ENCODE peak calls at places on chromosomes 7 and 10, in seven cellular contexts. M is GM13977, H is NCI-H2081 treated with DMSO at 0.1 percent for 48 hours, Q is fibroblast of the aortic adventitia, T is iPS DF 6.9, Z is fibroblast of mammary gland, F is NCI-H526. U is an unnamed sample.

GRCh38 chr10:23891301-23891700 is 317.6 kb upstream of the KIAA1217 start:
- DNase-seq in T (no peak), F (no peak), M (no peak), H (no peak), Q (no peak), Z (no peak), U (no peak)

GRCh38 chr10:89428873-89429272 is 14.5 kb downstream of the IFIT5 start:
- DNase-seq in M (no peak), F (no peak), Z (peak), H (no peak), T (no peak), Q (no peak), U (peak)

GRCh38 chr10:117546630-117547300 is 4.2 kb downstream of the EMX2 start:
- DNase-seq in Z (no peak), F (no peak), H (no peak), M (no peak), T (no peak), Q (no peak), U (peak)

GRCh38 chr10:35789996-35790395 is 147.9 kb upstream of the FZD8 start:
- DNase-seq in H (no peak), F (no peak), Z (peak), T (no peak), Q (peak), M (no peak), U (peak)

GRCh38 chr10:91597397-91597881 is 35.4 kb downstream of the PPP1R3C start:
- DNase-seq in H (no peak), F (no peak), M (no peak), T (no peak), Q (peak), Z (no peak), U (no peak)

GRCh38 chr7:17624379-17624778 is 315.9 kb downstream of the SNX13 start:
- DNase-seq in M (no peak), H (no peak), Z (no peak), T (no peak), F (no peak), Q (peak), U (no peak)

GRCh38 chr7:95929710-95930295 is 157.4 kb downstream of the DYNC1I1 start:
- DNase-seq in Q (no peak), F (no peak), Z (no peak), H (no peak), T (no peak), M (no peak), U (no peak)

GRCh38 chr10:109773818-109774440 is 149.4 kb downstream of the XPNPEP1 start:
- DNase-seq in F (no peak), T (no peak), Z (peak), M (peak), H (no peak), Q (peak), U (peak)

GRCh38 chr7:3117488-3118228 is 74.0 kb upstream of the CARD11 start:
- DNase-seq in H (no peak), M (no peak), Q (no peak), F (no peak), Z (no peak), T (no peak), U (no peak)

GRCh38 chr7:102914585-102914984 is 1.8 kb downstream of the LRRC17 start:
- DNase-seq in H (no peak), Z (peak), M (no peak), F (no peak), Q (peak), T (no peak), U (peak)

GRCh38 chr7:82017334-82017943 is 247.6 kb upstream of the HGF start:
- DNase-seq in H (no peak), M (no peak), F (peak), T (no peak), Z (peak), Q (peak), U (peak)

GRCh38 chr10:71262817-71263216 is 50.4 kb downstream of the UNC5B start:
- DNase-seq in M (no peak), H (no peak), Z (no peak), Q (no peak), F (no peak), T (no peak), U (no peak)

GRCh38 chr7:68542831-68543230 is 1055.4 kb upstream of the AUTS2 start:
- DNase-seq in Q (no peak), H (no peak), M (no peak), T (no peak), F (no peak), Z (no peak), U (no peak)

GRCh38 chr10:119680668-119681070 is 29.5 kb downstream of the BAG3 start:
- DNase-seq in F (no peak), Z (peak), T (no peak), Q (peak), M (no peak), H (no peak), U (no peak)

GRCh38 chr10:102644646-102645387 is 538 bp downstream of the TRIM8 start:
- DNase-seq in H (peak), F (peak), Z (peak), T (no peak), M (peak), Q (peak), U (peak)

GRCh38 chr10:119521443-119522204 is 20.9 kb downstream of the RGS10 start:
- DNase-seq in H (no peak), M (no peak), Q (peak), T (no peak), Z (peak), F (no peak), U (peak)

U was measured in iris pigment epithelial cell.